ENCODE peak calls at places on chromosomes 11 and 22, in ten cellular contexts. X is GM23338; P is A673; B is CD4-positive, CD25-positive, alpha-beta regulatory T cell; S is heart left ventricle; E is astrocyte; M is SJSA1; O is stomach; Y is H9; U is neuronal stem cell. J is an unnamed sample.
A peak's percentile ranks its signal among the peaks of the same experiment; 100 is the strongest.

GRCh38 chr11:19988598-19988997 is 171.7 kb downstream of the DBX1 start:
- DNase-seq in X (peak; percentile 83), P (no peak), B (no peak), S (no peak), E (peak; percentile 95), M (no peak), O (no peak), Y (peak; percentile 73), U (no peak), J (no peak)

GRCh38 chr11:119363874-119364590 is 17.5 kb downstream of the USP2 start:
- DNase-seq in X (peak; percentile 80), P (peak; percentile 68), B (peak; percentile 43), S (peak; percentile 84), E (no peak), M (no peak), O (peak; percentile 70), Y (no peak), U (peak; percentile 63), J (peak; percentile 76)

GRCh38 chr22:49961601-49962011 is 1.0 kb downstream of the PIM3 start:
- DNase-seq in X (peak; percentile 51), P (peak; percentile 55), B (peak; percentile 63), S (peak; percentile 76), E (peak; percentile 35), M (no peak), O (no peak), Y (peak; percentile 45), U (no peak), J (no peak)

GRCh38 chr11:70040452-70040851 is 37.7 kb upstream of the ANO1 start:
- DNase-seq in X (no peak), P (no peak), B (no peak), S (no peak), E (no peak), M (peak; percentile 49), O (peak; percentile 20), Y (peak; percentile 6), U (no peak), J (no peak)

GRCh38 chr11:133597236-133597635 is 64.9 kb upstream of the OPCML start:
- DNase-seq in X (no peak), P (no peak), B (no peak), S (no peak), E (no peak), M (no peak), O (no peak), Y (no peak), U (no peak), J (no peak)

GRCh38 chr11:30281476-30282288 is 41.2 kb upstream of the ARL14EP start:
- DNase-seq in X (no peak), P (no peak), B (no peak), S (no peak), E (no peak), M (no peak), O (no peak), Y (no peak), U (no peak), J (no peak)

GRCh38 chr22:47198801-47199251 is 436.4 kb downstream of the TBC1D22A start:
- DNase-seq in X (no peak), P (no peak), B (no peak), S (no peak), E (no peak), M (peak; percentile 42), O (peak; percentile 21), Y (no peak), U (no peak), J (no peak)

GRCh38 chr22:49449811-49450386 is 377.8 kb downstream of the BRD1 start:
- DNase-seq in X (no peak), P (peak; percentile 4), B (no peak), S (no peak), E (no peak), M (no peak), O (no peak), Y (peak; percentile 49), U (no peak), J (no peak)

GRCh38 chr11:123973816-123974215 is 3.8 kb downstream of the OR10S1 start:
- DNase-seq in X (no peak), P (peak; percentile 53), B (no peak), S (no peak), E (peak; percentile 72), M (no peak), O (no peak), Y (no peak), U (no peak), J (no peak)

DNA sequence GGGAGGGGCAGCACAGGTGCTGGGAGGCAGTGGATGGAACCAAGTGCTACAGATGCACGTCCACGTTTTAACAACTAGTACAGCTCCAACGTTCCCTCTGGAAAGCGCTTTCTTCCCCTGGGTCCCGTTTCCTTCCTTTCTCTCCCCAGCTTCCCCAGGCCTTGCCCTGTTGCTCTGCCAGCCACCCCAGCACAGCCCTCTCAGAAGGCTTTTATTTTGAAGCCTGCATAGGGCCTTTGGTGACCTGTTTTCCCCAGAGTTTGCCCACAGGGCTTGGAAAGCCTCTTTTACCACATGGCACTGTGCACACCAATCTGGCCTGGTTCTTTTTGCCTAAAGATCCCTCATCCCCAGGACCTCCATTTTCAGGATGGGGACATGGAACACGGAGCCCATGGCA is 13.9 kb upstream of the NCF4 start:
- DNase-seq in X (no peak), P (no peak), B (no peak), S (no peak), E (no peak), M (no peak), O (no peak), Y (no peak), U (no peak), J (no peak)
- H3K27ac ChIP-seq in X (no peak overlapping the region), P (no peak overlapping the region), B (no peak overlapping the region), S (no peak overlapping the region), E (no peak overlapping the region), M (no peak overlapping the region), O (no peak overlapping the region), Y (no peak overlapping the region), U (no peak overlapping the region), J (no peak overlapping the region)

GRCh38 chr11:86463120-86463519 is 88.4 kb downstream of the CCDC81 start:
- DNase-seq in X (no peak), P (no peak), B (no peak), S (no peak), E (no peak), M (no peak), O (no peak), Y (no peak), U (no peak), J (no peak)
- H3K27ac ChIP-seq in X (no peak overlapping the region), P (no peak overlapping the region), B (no peak overlapping the region), S (no peak overlapping the region), E (no peak overlapping the region), M (no peak overlapping the region), O (no peak overlapping the region), Y (no peak overlapping the region), U (no peak overlapping the region), J (no peak overlapping the region)

DNA sequence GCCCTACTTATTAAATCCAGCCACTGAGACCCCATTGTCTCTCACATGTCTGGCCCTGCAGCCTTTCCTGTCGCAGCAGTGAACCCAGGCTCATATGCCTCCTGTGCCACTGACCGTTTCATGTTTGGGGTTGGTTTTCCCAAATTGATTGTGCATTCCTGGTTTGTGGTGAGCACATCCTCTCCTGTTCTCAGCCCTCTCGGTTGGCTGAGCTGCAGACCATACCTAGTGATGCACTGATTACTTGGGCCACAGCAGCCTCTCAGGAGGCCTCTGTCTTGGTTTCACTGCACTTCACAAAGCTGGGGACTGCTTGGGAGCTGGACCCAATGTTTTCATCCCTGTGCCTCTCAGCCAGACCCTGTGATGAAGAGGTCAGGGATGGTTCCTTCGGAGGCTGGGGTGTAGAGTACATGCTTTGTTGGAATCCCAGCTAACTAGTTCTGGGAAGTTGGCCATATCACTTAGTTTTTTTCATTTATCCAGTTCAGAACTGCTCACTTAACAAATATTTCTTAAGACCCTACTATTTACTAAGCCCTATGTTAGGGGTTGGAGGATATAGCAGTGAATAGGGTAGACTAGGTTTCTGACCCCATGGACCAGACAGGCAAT is 30.9 kb downstream of the PARVA start:
- DNase-seq in X (no peak), P (no peak), B (no peak), S (no peak), E (peak; percentile 44), M (no peak), O (no peak), Y (no peak), U (no peak), J (no peak)
- H3K27ac ChIP-seq in X (no peak overlapping the region), P (no peak overlapping the region), B (no peak overlapping the region), S (no peak overlapping the region), E (no peak overlapping the region), M (no peak overlapping the region), O (peak overlapping the region; percentile 81), Y (no peak overlapping the region), U (no peak overlapping the region), J (no peak overlapping the region)

DNA sequence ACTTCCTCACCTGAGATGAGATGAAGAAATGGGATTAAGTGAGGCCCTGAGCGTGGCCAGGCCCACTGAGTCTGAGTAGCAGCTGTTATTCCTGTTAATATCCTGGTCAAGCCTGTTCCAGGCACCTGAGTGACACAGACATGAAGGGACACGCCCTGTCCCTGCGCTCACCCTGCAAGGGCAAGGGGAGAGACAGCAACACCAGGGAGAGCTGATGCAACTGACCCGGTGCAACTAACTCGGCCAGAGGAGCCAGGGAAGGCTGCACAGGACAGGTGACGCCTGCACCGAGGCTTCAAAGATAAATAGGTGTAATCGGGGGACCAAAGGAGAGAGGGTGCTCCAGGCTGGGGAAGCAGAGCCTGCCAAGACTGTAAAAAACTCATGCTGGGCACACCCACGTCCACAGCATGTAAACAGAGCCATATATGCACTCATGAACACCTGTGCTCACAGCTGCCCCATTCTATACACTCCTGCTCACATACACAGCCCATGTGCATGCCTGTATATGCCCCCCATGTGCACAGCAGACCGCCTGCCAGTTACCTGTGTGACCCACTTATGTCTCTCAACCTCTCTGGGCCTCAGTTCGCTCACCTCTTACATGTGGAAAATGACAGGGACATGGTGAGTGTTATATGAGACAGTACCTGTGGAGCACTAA is 22.8 kb upstream of the GCAT start:
- DNase-seq in X (no peak), P (no peak), B (no peak), S (no peak), E (no peak), M (no peak), O (peak; percentile 75), Y (peak; percentile 27), U (no peak), J (no peak)
- H3K27ac ChIP-seq in X (no peak overlapping the region), P (no peak overlapping the region), B (no peak overlapping the region), S (no peak overlapping the region), E (no peak overlapping the region), M (no peak overlapping the region), O (peak overlapping the region; percentile 69), Y (no peak overlapping the region), U (no peak overlapping the region), J (no peak overlapping the region)

GRCh38 chr11:110952150-110952549 is 239.9 kb upstream of the ARHGAP20 start:
- DNase-seq in X (no peak), P (no peak), B (no peak), S (no peak), E (no peak), M (no peak), O (no peak), Y (no peak), U (no peak), J (no peak)
- H3K27ac ChIP-seq in X (no peak overlapping the region), P (no peak overlapping the region), B (no peak overlapping the region), S (no peak overlapping the region), E (no peak overlapping the region), M (no peak overlapping the region), O (peak overlapping the region; percentile 27), Y (no peak overlapping the region), U (no peak overlapping the region), J (no peak overlapping the region)

DNA sequence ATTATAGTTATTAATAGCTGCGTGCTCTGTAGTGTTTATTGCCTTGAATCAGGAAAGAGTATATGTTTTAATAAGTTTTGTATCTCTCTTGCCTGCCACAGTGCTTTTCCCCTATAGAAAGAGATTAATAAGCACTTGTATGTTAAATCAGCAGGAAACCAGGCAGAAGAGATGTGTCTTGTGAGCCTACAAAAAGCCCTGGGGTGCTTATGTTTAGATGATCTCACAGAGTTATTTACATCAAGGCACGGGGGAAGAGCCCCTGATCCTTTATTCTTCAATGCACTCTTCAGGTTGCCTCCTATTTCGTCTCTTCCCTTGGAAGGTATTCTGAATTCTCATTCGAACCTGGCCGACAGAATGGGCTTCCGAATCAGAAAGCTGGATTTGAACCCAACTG is 183.0 kb downstream of the MAML2 start:
- DNase-seq in X (no peak), P (peak; percentile 66), B (no peak), S (no peak), E (no peak), M (no peak), O (no peak), Y (no peak), U (no peak), J (no peak)
- H3K27ac ChIP-seq in X (no peak overlapping the region), P (no peak overlapping the region), B (no peak overlapping the region), S (no peak overlapping the region), E (no peak overlapping the region), M (peak overlapping the region; percentile 29), O (no peak overlapping the region), Y (no peak overlapping the region), U (no peak overlapping the region), J (no peak overlapping the region)